ENCODE peak calls at places on chromosome X, in seven cellular contexts. One of them, this sample, is unnamed.

GRCh38 chrX:152833378-152833777 is 2.5 kb downstream of the NSDHL start:
- DNase-seq in K562: no peak
- DNase-seq in esophagus muscularis mucosa: no peak
- DNase-seq in tibial nerve: no peak
- DNase-seq in GM12878: no peak
- DNase-seq in ovary: no peak
- DNase-seq in stomach: no peak
- DNase-seq in this sample: no peak

GRCh38 chrX:134460861-134461218 is 875 bp downstream of the HPRT1 start:
- DNase-seq in K562: no peak
- DNase-seq in GM12878: no peak
- DNase-seq in tibial nerve: no peak
- DNase-seq in ovary: no peak
- DNase-seq in esophagus muscularis mucosa: no peak
- DNase-seq in stomach: no peak
- DNase-seq in this sample: no peak

GRCh38 chrX:23783569-23784486 is 855 bp downstream of the SAT1 start:
- DNase-seq in K562: peak
- DNase-seq in stomach: no peak
- DNase-seq in esophagus muscularis mucosa: no peak
- DNase-seq in GM12878: no peak
- DNase-seq in tibial nerve: no peak
- DNase-seq in ovary: no peak
- DNase-seq in this sample: no peak

GRCh38 chrX:3962511-3963350 is 249.3 kb upstream of the PRKX start:
- DNase-seq in stomach: no peak
- DNase-seq in tibial nerve: no peak
- DNase-seq in esophagus muscularis mucosa: no peak
- DNase-seq in K562: peak
- DNase-seq in GM12878: no peak
- DNase-seq in ovary: no peak
- DNase-seq in this sample: no peak

GRCh38 chrX:149860445-149860844 is 20.5 kb upstream of the MAGEA8 start:
- DNase-seq in esophagus muscularis mucosa: no peak
- DNase-seq in tibial nerve: no peak
- DNase-seq in ovary: no peak
- DNase-seq in stomach: no peak
- DNase-seq in GM12878: no peak
- DNase-seq in K562: no peak
- DNase-seq in this sample: no peak

GRCh38 chrX:119757979-119758681 is at the start of gene SOWAHD:
- DNase-seq in stomach: peak
- DNase-seq in K562: peak
- DNase-seq in GM12878: no peak
- DNase-seq in esophagus muscularis mucosa: no peak
- DNase-seq in ovary: peak
- DNase-seq in tibial nerve: no peak
- DNase-seq in this sample: peak

GRCh38 chrX:15815779-15816452 is 25.6 kb downstream of the ZRSR2 start:
- DNase-seq in tibial nerve: no peak
- DNase-seq in K562: peak
- DNase-seq in ovary: no peak
- DNase-seq in GM12878: peak
- DNase-seq in esophagus muscularis mucosa: no peak
- DNase-seq in stomach: no peak
- DNase-seq in this sample: no peak

GRCh38 chrX:69028006-69028760 is 137.1 kb downstream of the PJA1 start:
- DNase-seq in GM12878: peak
- DNase-seq in tibial nerve: no peak
- DNase-seq in K562: no peak
- DNase-seq in esophagus muscularis mucosa: peak
- DNase-seq in ovary: no peak
- DNase-seq in stomach: no peak
- DNase-seq in this sample: no peak

GRCh38 chrX:119194631-119195030 is 41.5 kb upstream of the PGRMC1 start:
- DNase-seq in ovary: no peak
- DNase-seq in esophagus muscularis mucosa: no peak
- DNase-seq in K562: no peak
- DNase-seq in stomach: no peak
- DNase-seq in GM12878: no peak
- DNase-seq in tibial nerve: no peak
- DNase-seq in this sample: no peak

GRCh38 chrX:106481341-106481740 is 130.4 kb upstream of the RADX start:
- DNase-seq in esophagus muscularis mucosa: no peak
- DNase-seq in tibial nerve: no peak
- DNase-seq in GM12878: peak
- DNase-seq in stomach: peak
- DNase-seq in K562: peak
- DNase-seq in ovary: peak
- DNase-seq in this sample: no peak

GRCh38 chrX:40420899-40421729 is 159.7 kb upstream of the ATP6AP2 start:
- DNase-seq in tibial nerve: no peak
- DNase-seq in esophagus muscularis mucosa: no peak
- DNase-seq in GM12878: peak
- DNase-seq in K562: no peak
- DNase-seq in stomach: no peak
- DNase-seq in ovary: no peak
- DNase-seq in this sample: no peak

GRCh38 chrX:150543230-150544155 is 24.9 kb upstream of the MTM1 start:
- DNase-seq in stomach: no peak
- DNase-seq in tibial nerve: no peak
- DNase-seq in ovary: no peak
- DNase-seq in K562: no peak
- DNase-seq in esophagus muscularis mucosa: no peak
- DNase-seq in GM12878: peak
- DNase-seq in this sample: no peak

GRCh38 chrX:54208531-54208930 is 25.5 kb upstream of the FAM120C start:
- DNase-seq in ovary: no peak
- DNase-seq in tibial nerve: no peak
- DNase-seq in esophagus muscularis mucosa: no peak
- DNase-seq in stomach: no peak
- DNase-seq in GM12878: no peak
- DNase-seq in K562: no peak
- DNase-seq in this sample: no peak

GRCh38 chrX:7420712-7421111 is 272.8 kb upstream of the PUDP start:
- DNase-seq in ovary: no peak
- DNase-seq in stomach: no peak
- DNase-seq in K562: no peak
- DNase-seq in GM12878: no peak
- DNase-seq in tibial nerve: no peak
- DNase-seq in esophagus muscularis mucosa: no peak
- DNase-seq in this sample: no peak

GRCh38 chrX:11591712-11592351 is 73.9 kb downstream of the ARHGAP6 start:
- DNase-seq in stomach: no peak
- DNase-seq in esophagus muscularis mucosa: no peak
- DNase-seq in K562: no peak
- DNase-seq in tibial nerve: no peak
- DNase-seq in GM12878: no peak
- DNase-seq in ovary: no peak
- DNase-seq in this sample: no peak

GRCh38 chrX:115968436-115969252 is 201.9 kb upstream of the AGTR2 start:
- DNase-seq in esophagus muscularis mucosa: no peak
- DNase-seq in tibial nerve: no peak
- DNase-seq in K562: no peak
- DNase-seq in ovary: no peak
- DNase-seq in stomach: no peak
- DNase-seq in GM12878: no peak
- DNase-seq in this sample: peak

GRCh38 chrX:48683411-48683982 is at the start of gene WAS:
- DNase-seq in stomach: no peak
- DNase-seq in K562: no peak
- DNase-seq in ovary: no peak
- DNase-seq in GM12878: peak
- DNase-seq in tibial nerve: no peak
- DNase-seq in esophagus muscularis mucosa: no peak
- DNase-seq in this sample: no peak
- TF ChIP-seq POLR2A in stomach: no peak
- TF ChIP-seq POLR2A in K562: no peak
- TF ChIP-seq POLR2A in ovary: no peak
- TF ChIP-seq POLR2A in GM12878: peak
- TF ChIP-seq POLR2A in tibial nerve: no peak
- TF ChIP-seq POLR2A in esophagus muscularis mucosa: no peak
- TF ChIP-seq POLR2A in this sample: no peak

DNA sequence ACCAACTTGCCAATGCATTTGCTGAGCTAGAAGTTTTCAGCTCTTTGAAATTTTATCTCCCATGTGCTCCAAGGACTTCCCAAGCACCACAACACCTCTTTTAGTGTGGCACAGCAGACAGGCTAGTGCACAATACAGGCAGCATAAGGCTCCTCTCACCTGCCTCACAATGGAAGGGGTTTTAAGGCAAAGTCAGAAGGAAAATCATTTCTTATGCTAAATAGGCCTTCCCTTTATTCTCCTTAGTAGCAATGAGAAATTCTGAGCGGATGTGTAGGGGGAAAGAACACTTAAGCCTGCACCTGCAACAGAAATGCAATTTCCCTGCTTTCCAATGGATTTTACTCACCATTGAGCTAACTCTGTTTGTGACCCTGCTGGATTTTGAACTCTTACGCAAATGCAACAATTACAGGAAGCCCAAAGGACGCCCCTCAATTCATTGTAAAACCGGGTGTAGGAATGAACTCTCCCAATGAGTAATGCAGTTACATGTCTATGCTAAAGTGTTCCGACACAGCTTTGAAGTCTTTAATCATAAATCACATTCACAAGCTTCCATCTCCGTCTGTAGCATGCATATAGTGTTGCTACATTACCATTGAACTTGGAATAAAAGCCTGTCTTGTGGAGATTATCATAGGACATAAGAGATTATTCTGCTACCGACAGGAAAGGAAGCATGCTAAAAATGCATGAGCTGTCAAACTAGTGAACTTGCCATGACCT is 1084.8 kb downstream of the RPA4 start:
- DNase-seq in K562: no peak
- DNase-seq in stomach: no peak
- DNase-seq in ovary: no peak
- DNase-seq in tibial nerve: no peak
- DNase-seq in GM12878: no peak
- DNase-seq in esophagus muscularis mucosa: no peak
- DNase-seq in this sample: no peak
- TF ChIP-seq EP300 in K562: no peak
- TF ChIP-seq EP300 in stomach: no peak
- TF ChIP-seq EP300 in ovary: no peak
- TF ChIP-seq EP300 in tibial nerve: no peak
- TF ChIP-seq EP300 in GM12878: no peak
- TF ChIP-seq EP300 in esophagus muscularis mucosa: no peak
- TF ChIP-seq EP300 in this sample: no peak

GRCh38 chrX:17629011-17629410 is 108.3 kb upstream of the SCML1 start:
- DNase-seq in tibial nerve: no peak
- DNase-seq in esophagus muscularis mucosa: no peak
- DNase-seq in K562: no peak
- DNase-seq in ovary: no peak
- DNase-seq in GM12878: no peak
- DNase-seq in stomach: no peak
- DNase-seq in this sample: no peak

GRCh38 chrX:17627026-17627425 is 110.3 kb upstream of the SCML1 start:
- DNase-seq in K562: no peak
- DNase-seq in tibial nerve: no peak
- DNase-seq in esophagus muscularis mucosa: no peak
- DNase-seq in stomach: no peak
- DNase-seq in ovary: no peak
- DNase-seq in GM12878: no peak
- DNase-seq in this sample: no peak

GRCh38 chrX:17631647-17632046 is 105.6 kb upstream of the SCML1 start:
- DNase-seq in ovary: no peak
- DNase-seq in esophagus muscularis mucosa: no peak
- DNase-seq in stomach: no peak
- DNase-seq in K562: no peak
- DNase-seq in GM12878: no peak
- DNase-seq in tibial nerve: no peak
- DNase-seq in this sample: no peak

GRCh38 chrX:17632942-17633341 is 104.4 kb upstream of the SCML1 start:
- DNase-seq in ovary: no peak
- DNase-seq in GM12878: no peak
- DNase-seq in stomach: no peak
- DNase-seq in esophagus muscularis mucosa: no peak
- DNase-seq in K562: no peak
- DNase-seq in tibial nerve: no peak
- DNase-seq in this sample: no peak

DNA sequence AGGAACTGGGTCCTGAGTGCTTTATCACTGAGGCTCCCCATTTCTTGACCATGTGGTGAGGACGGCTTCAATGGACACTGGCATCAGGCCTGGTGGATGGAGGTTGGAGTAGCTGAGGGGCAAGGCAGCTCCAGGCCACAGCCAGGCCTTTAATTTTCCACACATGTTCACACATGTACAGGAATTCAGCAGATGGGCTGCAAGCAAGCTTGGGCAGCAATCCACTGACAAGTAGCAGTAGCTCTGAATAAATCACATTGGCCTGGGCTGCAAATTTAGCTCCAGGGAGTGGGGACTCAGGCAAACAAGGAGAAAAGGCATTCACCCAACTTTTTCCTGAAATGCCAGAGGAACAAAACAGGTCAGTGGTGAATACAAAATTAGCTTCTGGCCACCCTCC is 107.8 kb upstream of the SCML1 start:
- DNase-seq in stomach: no peak
- DNase-seq in GM12878: no peak
- DNase-seq in tibial nerve: no peak
- DNase-seq in ovary: no peak
- DNase-seq in esophagus muscularis mucosa: no peak
- DNase-seq in K562: no peak
- DNase-seq in this sample: no peak
- TF ChIP-seq POLR2A in stomach: no peak
- TF ChIP-seq POLR2A in GM12878: no peak
- TF ChIP-seq POLR2A in tibial nerve: no peak
- TF ChIP-seq POLR2A in ovary: no peak
- TF ChIP-seq POLR2A in esophagus muscularis mucosa: no peak
- TF ChIP-seq POLR2A in K562: no peak
- TF ChIP-seq POLR2A in this sample: no peak

GRCh38 chrX:1893758-1894294 is 279.0 kb downstream of the ASMT start:
- DNase-seq in GM12878: no peak
- DNase-seq in stomach: no peak
- DNase-seq in K562: no peak
- DNase-seq in esophagus muscularis mucosa: no peak
- DNase-seq in tibial nerve: no peak
- DNase-seq in ovary: no peak
- DNase-seq in this sample: no peak

GRCh38 chrX:1895583-1895982 is 280.7 kb downstream of the ASMT start:
- DNase-seq in GM12878: no peak
- DNase-seq in esophagus muscularis mucosa: no peak
- DNase-seq in stomach: no peak
- DNase-seq in K562: no peak
- DNase-seq in tibial nerve: no peak
- DNase-seq in ovary: no peak
- DNase-seq in this sample: no peak

GRCh38 chrX:1899841-1900240 is 285.0 kb downstream of the ASMT start:
- DNase-seq in K562: no peak
- DNase-seq in tibial nerve: no peak
- DNase-seq in esophagus muscularis mucosa: no peak
- DNase-seq in GM12878: no peak
- DNase-seq in ovary: no peak
- DNase-seq in stomach: no peak
- DNase-seq in this sample: no peak

DNA sequence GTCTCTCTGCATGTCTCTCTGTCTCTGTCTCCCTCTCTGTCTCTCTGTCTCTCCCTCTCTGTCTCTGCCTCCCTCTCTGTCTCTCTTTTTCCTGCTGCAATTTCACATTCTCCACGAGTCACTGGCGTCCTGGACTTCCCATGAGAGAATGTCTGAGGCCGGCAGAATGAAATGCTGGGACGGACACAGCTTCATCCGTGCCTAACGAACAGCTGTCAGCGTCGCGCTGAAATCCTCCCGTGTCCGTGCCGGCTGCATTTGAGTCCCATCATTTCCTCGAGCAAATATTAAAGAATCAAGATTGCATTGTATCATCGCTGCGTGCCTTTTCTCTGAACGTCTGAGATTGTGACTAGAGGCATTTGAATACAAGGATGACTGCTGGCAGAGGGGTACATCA is 279.8 kb downstream of the ASMT start:
- DNase-seq in ovary: no peak
- DNase-seq in GM12878: no peak
- DNase-seq in stomach: no peak
- DNase-seq in esophagus muscularis mucosa: no peak
- DNase-seq in K562: no peak
- DNase-seq in tibial nerve: no peak
- DNase-seq in this sample: no peak
- TF ChIP-seq EP300 in ovary: no peak
- TF ChIP-seq EP300 in GM12878: no peak
- TF ChIP-seq EP300 in stomach: no peak
- TF ChIP-seq EP300 in esophagus muscularis mucosa: no peak
- TF ChIP-seq EP300 in K562: no peak
- TF ChIP-seq EP300 in tibial nerve: no peak
- TF ChIP-seq EP300 in this sample: no peak

This sample was measured in sigmoid colon.